ENCODE peak calls at places on chromosome 13, in seven cellular contexts. H is thoracic aorta; K is gastrocnemius medialis; F is IMR-90; X is CD4-positive, alpha-beta memory T cell; Z is heart left ventricle; O is transverse colon. A is an unnamed sample. For H3K4me1 and H3K9me3, the result is how much of the 10 kb centered on the place peaks cover.

GRCh38 chr13:37490176-37490575 is 108.4 kb downstream of the POSTN start:
- DNase-seq in H (no peak), K (no peak), F (peak), X (no peak), Z (no peak), O (no peak), A (no peak)

GRCh38 chr13:106534844-106535551 is 464 bp downstream of the EFNB2 start:
- DNase-seq in H (no peak), K (peak), F (peak), X (peak), Z (no peak), O (no peak), A (no peak)

GRCh38 chr13:25171170-25171516 is 945 bp downstream of the AMER2 start:
- DNase-seq in H (no peak), K (no peak), F (no peak), X (no peak), Z (no peak), O (no peak), A (no peak)

GRCh38 chr13:99871249-99871898 is 100.2 kb downstream of the ZIC5 start:
- DNase-seq in H (no peak), K (no peak), F (no peak), X (no peak), Z (no peak), O (no peak), A (no peak)

GRCh38 chr13:35478384-35479222 is 2.1 kb upstream of the MAB21L1 start:
- DNase-seq in H (no peak), K (no peak), F (no peak), X (no peak), Z (no peak), O (no peak), A (no peak)

GRCh38 chr13:38872693-38873092 is 117.9 kb downstream of the STOML3 start:
- DNase-seq in H (no peak), K (peak), F (peak), X (peak), Z (no peak), O (peak), A (no peak)

GRCh38 chr13:99995503-99996176 is 14.1 kb downstream of the ZIC2 start:
- DNase-seq in H (no peak), K (no peak), F (no peak), X (no peak), Z (no peak), O (no peak), A (peak)

GRCh38 chr13:36219883-36220282 is 5.5 kb upstream of the SOHLH2 start:
- DNase-seq in H (no peak), K (no peak), F (no peak), X (no peak), Z (no peak), O (no peak), A (no peak)

GRCh38 chr13:29924482-29924884 is 74.1 kb upstream of the UBL3 start:
- DNase-seq in H (no peak), K (no peak), F (peak), X (no peak), Z (no peak), O (no peak), A (no peak)

GRCh38 chr13:27569405-27569804 is 50.9 kb downstream of the LNX2 start:
- DNase-seq in H (no peak), K (no peak), F (no peak), X (no peak), Z (no peak), O (no peak), A (no peak)

GRCh38 chr13:66864627-66865026 is 365.5 kb downstream of the PCDH9 start:
- DNase-seq in H (no peak), K (no peak), F (no peak), X (no peak), Z (no peak), O (no peak), A (no peak)

GRCh38 chr13:99956473-99957349 is 14.9 kb downstream of the ZIC5 start:
- DNase-seq in H (no peak), K (no peak), F (no peak), X (no peak), Z (no peak), O (no peak), A (no peak)

GRCh38 chr13:89281331-89281730 is 1610.2 kb downstream of the SLITRK5 start:
- DNase-seq in H (no peak), K (no peak), F (no peak), X (no peak), Z (no peak), O (no peak), A (no peak)

GRCh38 chr13:64369121-64369520 is 2861.0 kb downstream of the PCDH9 start:
- DNase-seq in H (no peak), K (no peak), F (peak), X (no peak), Z (no peak), O (no peak), A (no peak)

GRCh38 chr13:78160793-78161192 is 242.2 kb upstream of the EDNRB start:
- DNase-seq in H (no peak), K (no peak), F (peak), X (no peak), Z (no peak), O (no peak), A (no peak)

GRCh38 chr13:36981156-36981743 is 17.9 kb downstream of the ALG5 start:
- DNase-seq in H (no peak), K (no peak), F (peak), X (peak), Z (no peak), O (no peak), A (no peak)

GRCh38 chr13:97434417-97435296 is 688 bp downstream of the RAP2A start:
- DNase-seq in H (no peak), K (peak), F (peak), X (peak), Z (peak), O (peak), A (peak)

GRCh38 chr13:97239943-97240788 is 18.0 kb downstream of the MBNL2 start:
- DNase-seq in H (no peak), K (no peak), F (no peak), X (no peak), Z (no peak), O (no peak), A (no peak)

GRCh38 chr13:105918842-105919741 is 616.4 kb downstream of the EFNB2 start:
- DNase-seq in H (no peak), K (no peak), F (peak), X (no peak), Z (no peak), O (peak), A (no peak)

GRCh38 chr13:96473463-96474157 is 383.7 kb downstream of the HS6ST3 start:
- DNase-seq in H (no peak), K (no peak), F (no peak), X (no peak), Z (no peak), O (no peak), A (no peak)

GRCh38 chr13:112885782-112886268 is 83.2 kb upstream of the MCF2L start:
- DNase-seq in H (no peak), K (peak), F (peak), X (no peak), Z (peak), O (peak), A (no peak)

GRCh38 chr13:71417205-71417604 is 449.8 kb downstream of the DACH1 start:
- DNase-seq in H (no peak), K (no peak), F (peak), X (no peak), Z (no peak), O (no peak), A (no peak)

GRCh38 chr13:59409211-59409610 is 754.5 kb downstream of the DIAPH3 start:
- DNase-seq in H (no peak), K (no peak), F (peak), X (no peak), Z (peak), O (peak), A (no peak)

GRCh38 chr13:113785051-113786010 is 26.3 kb downstream of the TMEM255B start:
- DNase-seq in H (no peak), K (no peak), F (peak), X (no peak), Z (no peak), O (no peak), A (no peak)

GRCh38 chr13:97386832-97387486 is 47.0 kb upstream of the RAP2A start:
- DNase-seq in H (no peak), K (no peak), F (no peak), X (no peak), Z (no peak), O (peak), A (peak)

GRCh38 chr13:27043013-27043412 is 128.6 kb downstream of the USP12 start:
- DNase-seq in H (peak), K (no peak), F (peak), X (no peak), Z (no peak), O (no peak), A (peak)

GRCh38 chr13:112688560-112689497 is 1.0 kb upstream of the ATP11A start:
- DNase-seq in H (no peak), K (peak), F (no peak), X (peak), Z (no peak), O (peak), A (no peak)

GRCh38 chr13:75079226-75079625 is 402.7 kb downstream of the TBC1D4 start:
- DNase-seq in H (no peak), K (no peak), F (peak), X (no peak), Z (no peak), O (no peak), A (no peak)

GRCh38 chr13:88887045-88887662 is 1216.0 kb downstream of the SLITRK5 start:
- DNase-seq in H (no peak), K (no peak), F (no peak), X (no peak), Z (no peak), O (no peak), A (no peak)

GRCh38 chr13:67296511-67296910 is 66.4 kb upstream of the PCDH9 start:
- DNase-seq in H (no peak), K (no peak), F (peak), X (no peak), Z (no peak), O (no peak), A (no peak)

GRCh38 chr13:101869553-101869952 is 417.1 kb downstream of the ITGBL1 start:
- DNase-seq in H (no peak), K (no peak), F (peak), X (no peak), Z (no peak), O (no peak), A (no peak)

GRCh38 chr13:24986826-24987225 is 109.1 kb upstream of the PABPC3 start:
- DNase-seq in H (no peak), K (no peak), F (no peak), X (no peak), Z (no peak), O (no peak), A (no peak)

GRCh38 chr13:79404985-79405384 is 1.1 kb downstream of the RBM26 start:
- DNase-seq in H (no peak), K (no peak), F (no peak), X (no peak), Z (no peak), O (no peak), A (no peak)

GRCh38 chr13:30711375-30711774 is 24.0 kb upstream of the ALOX5AP start:
- DNase-seq in H (no peak), K (no peak), F (peak), X (no peak), Z (no peak), O (no peak), A (no peak)

GRCh38 chr13:76293751-76294150 is 592.5 kb downstream of the KCTD12 start:
- DNase-seq in H (no peak), K (no peak), F (no peak), X (no peak), Z (no peak), O (no peak), A (no peak)

GRCh38 chr13:50116430-50116973 is 101.3 kb downstream of the KCNRG start:
- DNase-seq in H (no peak), K (no peak), F (peak), X (no peak), Z (no peak), O (no peak), A (no peak)

GRCh38 chr13:50119593-50119992 is 104.3 kb downstream of the KCNRG start:
- DNase-seq in H (no peak), K (no peak), F (peak), X (no peak), Z (no peak), O (no peak), A (no peak)

DNA sequence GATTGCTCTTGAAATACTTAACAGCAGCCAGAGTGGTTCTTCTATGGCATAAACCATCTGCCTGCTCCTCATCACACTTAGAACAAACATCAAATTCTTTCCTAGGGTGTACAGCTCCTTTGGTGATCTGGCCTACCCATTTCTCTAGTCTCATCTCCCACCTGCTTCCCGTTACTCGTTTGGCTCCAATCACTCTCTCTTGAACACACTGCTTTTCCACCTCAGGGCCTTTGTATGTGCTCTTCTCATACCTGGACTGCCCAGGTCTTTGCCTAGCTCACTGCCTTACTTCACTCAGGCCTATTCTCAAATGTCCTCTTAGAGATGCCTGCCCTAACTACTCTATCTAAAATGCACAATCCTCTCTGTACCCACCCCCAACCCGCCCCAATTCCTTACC is 100.5 kb downstream of the KCNRG start:
- DNase-seq in H (no peak), K (no peak), F (no peak), X (no peak), Z (no peak), O (no peak), A (no peak)
- H3K27ac ChIP-seq in H (no peak), K (no peak), F (no peak), X (no peak), Z (no peak), O (no peak), A (no peak)

GRCh38 chr13:33212396-33212795 is 73.2 kb downstream of the STARD13 start:
- DNase-seq in H (no peak), K (no peak), F (no peak), X (no peak), Z (no peak), O (no peak), A (no peak)
- H3K4me1 ChIP-seq in H (under half), K (under half), F (under half), X (under half), Z (half or more), O (under half), A (under half)

GRCh38 chr13:103812558-103812957 is 746.3 kb upstream of the SLC10A2 start:
- DNase-seq in H (no peak), K (no peak), F (no peak), X (no peak), Z (no peak), O (no peak), A (no peak)
- H3K9me3 ChIP-seq in H (under half), K (under half), F (under half), X (under half), Z (under half), O (under half), A (under half)

GRCh38 chr13:110638814-110639806 is 23.8 kb downstream of the NAXD start:
- DNase-seq in H (no peak), K (no peak), F (no peak), X (no peak), Z (no peak), O (no peak), A (no peak)

GRCh38 chr13:110641055-110642015 is 26.0 kb downstream of the NAXD start:
- DNase-seq in H (no peak), K (peak), F (peak), X (no peak), Z (no peak), O (no peak), A (no peak)

GRCh38 chr13:110639935-110640334 is 24.6 kb downstream of the NAXD start:
- DNase-seq in H (no peak), K (no peak), F (no peak), X (no peak), Z (no peak), O (no peak), A (no peak)

GRCh38 chr13:110642291-110642981 is 27.1 kb downstream of the NAXD start:
- DNase-seq in H (no peak), K (no peak), F (no peak), X (no peak), Z (no peak), O (no peak), A (no peak)

GRCh38 chr13:110640591-110641029 is 25.3 kb downstream of the NAXD start:
- DNase-seq in H (no peak), K (peak), F (peak), X (no peak), Z (peak), O (no peak), A (no peak)
- H3K27ac ChIP-seq in H (peak), K (peak), F (no peak), X (no peak), Z (peak), O (peak), A (no peak)

DNA sequence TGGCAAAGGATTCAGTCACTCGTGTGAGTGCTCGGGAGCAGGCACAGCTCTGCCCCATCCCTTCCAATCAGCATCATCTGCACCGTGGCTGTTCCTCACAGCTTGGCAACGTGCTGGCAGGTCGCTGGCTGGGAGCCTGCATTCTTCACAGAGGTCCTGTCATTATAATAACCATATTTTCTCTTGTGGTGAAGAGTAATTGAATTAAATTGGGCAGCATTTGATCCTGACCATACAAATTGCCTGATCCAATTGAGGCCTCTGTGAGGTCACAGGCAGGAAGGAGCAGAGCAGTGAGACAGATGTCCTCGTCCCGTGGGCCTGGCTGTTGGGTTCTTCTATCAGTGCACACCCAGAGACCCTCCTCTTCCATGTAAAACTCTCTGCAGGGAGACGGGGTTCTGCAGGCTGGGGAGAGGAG is 407.8 kb downstream of the COG6 start:
- DNase-seq in H (no peak), K (no peak), F (no peak), X (no peak), Z (no peak), O (no peak), A (no peak)
- H3K4me1 ChIP-seq in H (under half), K (under half), F (under half), X (under half), Z (under half), O (under half), A (under half)

GRCh38 chr13:103403814-103404213 is 337.6 kb upstream of the SLC10A2 start:
- DNase-seq in H (no peak), K (no peak), F (no peak), X (no peak), Z (no peak), O (no peak), A (no peak)

GRCh38 chr13:103406967-103407366 is 340.8 kb upstream of the SLC10A2 start:
- DNase-seq in H (no peak), K (no peak), F (no peak), X (no peak), Z (no peak), O (no peak), A (no peak)

DNA sequence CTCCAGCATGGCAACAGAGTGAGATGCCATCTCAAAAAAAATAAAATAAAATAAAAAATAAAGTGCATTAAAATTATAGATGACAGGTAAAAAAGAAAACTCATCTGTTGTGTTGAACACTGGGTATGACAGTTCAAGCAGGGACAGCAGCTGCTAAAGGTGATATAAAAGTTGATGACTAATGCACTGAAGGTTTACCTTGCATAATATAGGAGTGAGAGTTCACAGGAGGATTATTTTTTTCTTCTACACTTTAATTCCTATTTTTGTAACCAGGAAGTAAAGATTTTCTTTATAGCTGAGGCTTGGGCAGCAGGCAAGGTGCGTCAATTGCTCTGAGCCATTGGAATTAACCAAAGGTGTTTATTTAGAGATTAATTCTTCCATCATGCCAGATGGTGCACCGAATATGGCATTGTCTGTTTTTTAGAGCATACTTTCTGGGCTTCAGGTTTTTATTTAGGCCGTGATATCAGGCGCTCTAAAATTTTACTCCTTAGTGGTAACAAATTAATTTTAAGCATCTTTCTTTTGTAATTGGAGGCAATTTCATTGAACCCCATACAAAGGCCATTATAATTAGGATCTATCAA is 337.0 kb upstream of the SLC10A2 start:
- DNase-seq in H (no peak), K (no peak), F (no peak), X (no peak), Z (no peak), O (no peak), A (no peak)
- H3K9me3 ChIP-seq in H (under half), K (under half), F (under half), X (under half), Z (under half), O (under half), A (under half)

DNA sequence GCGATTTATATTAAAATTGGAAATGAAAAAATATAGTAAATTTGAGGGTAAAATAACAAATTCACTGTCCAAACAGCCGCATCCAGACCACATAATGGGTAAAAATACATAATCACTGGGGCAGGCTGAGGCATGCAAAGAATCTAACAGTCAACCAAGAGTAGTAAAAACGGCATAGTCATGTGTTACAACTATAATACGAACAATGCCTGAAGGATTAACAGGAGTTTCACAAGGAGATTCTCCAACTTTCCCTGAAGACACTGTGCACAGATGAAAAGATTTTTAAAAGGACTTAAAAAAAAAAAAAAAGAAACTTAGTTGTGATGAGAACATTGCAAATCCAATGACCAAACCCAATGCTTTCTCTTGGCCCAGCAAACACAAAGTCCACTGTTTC is 20.4 kb upstream of the ATXN8OS start:
- DNase-seq in H (no peak), K (no peak), F (no peak), X (no peak), Z (no peak), O (no peak), A (no peak)
- H3K27ac ChIP-seq in H (no peak), K (no peak), F (no peak), X (no peak), Z (no peak), O (no peak), A (no peak)